ENCODE peak calls at places on chromosome 4, in four cellular contexts. U, J, F and T are unnamed samples.

GRCh38 chr4:968621-969394 is 4.6 kb downstream of the DGKQ start:
- DNase-seq in U (no peak), J (no peak), F (no peak), T (no peak)

GRCh38 chr4:173489514-173489913 is 40.5 kb downstream of the HAND2 start:
- DNase-seq in U (no peak), J (no peak), F (no peak), T (no peak)

GRCh38 chr4:87819281-87819919 is 13.4 kb upstream of the MEPE start:
- DNase-seq in U (no peak), J (no peak), F (no peak), T (no peak)

GRCh38 chr4:188106454-188106853 is 2.9 kb downstream of the TRIML2 start:
- DNase-seq in U (no peak), J (no peak), F (no peak), T (no peak)

GRCh38 chr4:73740353-73740778 is at the start of gene CXCL8:
- DNase-seq in U (peak), J (peak), F (no peak), T (peak)

GRCh38 chr4:94532016-94532789 is 80.5 kb downstream of the PDLIM5 start:
- DNase-seq in U (peak), J (no peak), F (no peak), T (no peak)

GRCh38 chr4:81120055-81120454 is 89.5 kb downstream of the BMP3 start:
- DNase-seq in U (no peak), J (no peak), F (no peak), T (no peak)

GRCh38 chr4:103307479-103308042 is 109.4 kb upstream of the CENPE start:
- DNase-seq in U (no peak), J (no peak), F (no peak), T (no peak)

GRCh38 chr4:78734451-78735003 is 41.6 kb upstream of the BMP2K start:
- DNase-seq in U (no peak), J (no peak), F (no peak), T (no peak)

GRCh38 chr4:30722092-30722915 is 2.1 kb downstream of the PCDH7 start:
- DNase-seq in U (no peak), J (no peak), F (no peak), T (no peak)

GRCh38 chr4:7279902-7280301 is 87.6 kb downstream of the SORCS2 start:
- DNase-seq in U (no peak), J (no peak), F (no peak), T (no peak)

GRCh38 chr4:164926301-164926700 is 49.3 kb downstream of the APELA start:
- DNase-seq in U (no peak), J (no peak), F (no peak), T (no peak)

GRCh38 chr4:24105183-24106039 is 215.6 kb upstream of the PPARGC1A start:
- DNase-seq in U (no peak), J (no peak), F (no peak), T (no peak)

GRCh38 chr4:111847256-111848108 is 297.8 kb upstream of the FAM241A start:
- DNase-seq in U (no peak), J (no peak), F (no peak), T (no peak)

GRCh38 chr4:40349561-40350198 is 14.5 kb downstream of the CHRNA9 start:
- DNase-seq in U (peak), J (no peak), F (no peak), T (peak)

GRCh38 chr4:68218044-68218443 is 27.4 kb downstream of the TMPRSS11B start:
- DNase-seq in U (no peak), J (no peak), F (no peak), T (no peak)

GRCh38 chr4:133146574-133147198 is 2.4 kb upstream of the PCDH10 start:
- DNase-seq in U (no peak), J (peak), F (peak), T (no peak)

GRCh38 chr4:8391972-8392371 is 48.6 kb downstream of the ACOX3 start:
- DNase-seq in U (no peak), J (no peak), F (no peak), T (peak)

GRCh38 chr4:78057135-78057599 is at the start of gene FRAS1:
- DNase-seq in U (peak), J (peak), F (no peak), T (peak)

GRCh38 chr4:186037692-186038658 is 31.0 kb upstream of the TLR3 start:
- DNase-seq in U (peak), J (peak), F (no peak), T (peak)

GRCh38 chr4:40377462-40378385 is 42.6 kb downstream of the CHRNA9 start:
- DNase-seq in U (peak), J (no peak), F (no peak), T (peak)

GRCh38 chr4:176313596-176314341 is 6.0 kb upstream of the SPCS3 start:
- DNase-seq in U (no peak), J (no peak), F (no peak), T (no peak)

GRCh38 chr4:55866973-55867574 is 13.6 kb downstream of the EXOC1 start:
- DNase-seq in U (peak), J (peak), F (no peak), T (peak)

GRCh38 chr4:184417802-184418511 is 56.4 kb downstream of the IRF2 start:
- DNase-seq in U (peak), J (no peak), F (peak), T (no peak)

GRCh38 chr4:89894654-89895652 is at the start of gene MMRN1:
- DNase-seq in U (no peak), J (no peak), F (peak), T (no peak)

GRCh38 chr4:100288167-100288566 is 97.9 kb upstream of the DDIT4L start:
- DNase-seq in U (no peak), J (no peak), F (no peak), T (no peak)